ENCODE peak calls at places on chromosomes 1 and 21, in nine cellular contexts. J is A549; D is pancreas; U is aorta; L is cardiac muscle cell; I is PC-3; F is heart left ventricle; X is CD4-positive, alpha-beta memory T cell; P is OCI-LY7. T is an unnamed sample.

GRCh38 chr1:235888119-235888643 is 21.5 kb upstream of the LYST start:
- DNase-seq in J (no peak), D (no peak), U (no peak), L (no peak), I (no peak), F (no peak), X (peak; percentile 55), P (no peak), T (peak; percentile 1)

GRCh38 chr1:54861070-54861761 is 25.8 kb downstream of the DHCR24 start:
- DNase-seq in J (no peak), D (no peak), U (peak; percentile 13), L (peak; percentile 25), I (peak; percentile 55), F (no peak), X (no peak), P (peak; percentile 23), T (no peak)

GRCh38 chr21:43287111-43287973 is 118.5 kb downstream of the CRYAA start:
- DNase-seq in J (no peak), D (peak; percentile 5), U (no peak), L (no peak), I (peak; percentile 87), F (peak; percentile 5), X (no peak), P (no peak), T (no peak)

GRCh38 chr1:24486296-24487065 is 16.2 kb upstream of the RCAN3 start:
- DNase-seq in J (no peak), D (no peak), U (no peak), L (no peak), I (no peak), F (no peak), X (peak; percentile 73), P (peak; percentile 57), T (peak; percentile 38)

GRCh38 chr1:28322209-28322608 is 6.6 kb upstream of the MED18 start:
- DNase-seq in J (peak; percentile 59), D (peak; percentile 51), U (no peak), L (no peak), I (peak; percentile 10), F (no peak), X (no peak), P (no peak), T (no peak)

GRCh38 chr1:4519954-4520353 is 134.5 kb upstream of the AJAP1 start:
- DNase-seq in J (no peak), D (no peak), U (no peak), L (no peak), I (no peak), F (no peak), X (no peak), P (no peak), T (no peak)

GRCh38 chr1:55057956-55058298 is 18.6 kb downstream of the PCSK9 start:
- DNase-seq in J (no peak), D (no peak), U (peak; percentile 48), L (no peak), I (no peak), F (no peak), X (no peak), P (no peak), T (no peak)

GRCh38 chr1:22229374-22229773 is 86.5 kb upstream of the WNT4 start:
- DNase-seq in J (peak; percentile 64), D (peak; percentile 7), U (no peak), L (no peak), I (peak; percentile 87), F (no peak), X (no peak), P (no peak), T (no peak)

GRCh38 chr1:244144053-244144452 is 93.0 kb downstream of the ZBTB18 start:
- DNase-seq in J (no peak), D (no peak), U (no peak), L (no peak), I (no peak), F (no peak), X (no peak), P (no peak), T (no peak)

GRCh38 chr1:5370321-5370720 is 621.9 kb downstream of the NPHP4 start:
- DNase-seq in J (no peak), D (no peak), U (no peak), L (no peak), I (no peak), F (no peak), X (peak; percentile 4), P (no peak), T (no peak)

GRCh38 chr1:145981299-145981600 is 15.1 kb downstream of the TXNIP start:
- DNase-seq in J (no peak), D (no peak), U (no peak), L (no peak), I (no peak), F (no peak), X (no peak), P (no peak), T (no peak)
- H3K27ac ChIP-seq in J (no peak overlapping the region), D (peak overlapping the region; percentile 84), U (peak overlapping the region; percentile 61), L (peak overlapping the region; percentile 94), I (no peak overlapping the region), F (peak overlapping the region; percentile 94), X (peak overlapping the region; percentile 70), P (peak overlapping the region; percentile 1), T (peak overlapping the region; percentile 33)

GRCh38 chr1:29465755-29466154 is 229.4 kb downstream of the PTPRU start:
- DNase-seq in J (no peak), D (no peak), U (no peak), L (peak; percentile 77), I (peak; percentile 46), F (no peak), X (no peak), P (peak; percentile 10), T (no peak)
- H3K4me3 ChIP-seq in J (no peak overlapping the region), D (no peak overlapping the region), U (no peak overlapping the region), L (no peak overlapping the region), I (no peak overlapping the region), F (no peak overlapping the region), X (no peak overlapping the region), P (no peak overlapping the region), T (no peak overlapping the region)

GRCh38 chr1:172530000-172530399 is 3.0 kb upstream of the SUCO start:
- DNase-seq in J (no peak), D (no peak), U (no peak), L (no peak), I (peak; percentile 98), F (no peak), X (no peak), P (no peak), T (no peak)

GRCh38 chr1:172531846-172532699 is 877 bp upstream of the SUCO start:
- DNase-seq in J (peak; percentile 98), D (peak; percentile 77), U (peak; percentile 87), L (peak; percentile 96), I (peak; percentile 100), F (peak; percentile 91), X (peak; percentile 96), P (peak; percentile 96), T (peak; percentile 77)

GRCh38 chr1:172532700-172533510 is at the start of gene SUCO:
- DNase-seq in J (peak; percentile 99), D (peak; percentile 100), U (peak; percentile 100), L (peak; percentile 99), I (peak; percentile 100), F (peak; percentile 100), X (peak; percentile 100), P (peak; percentile 98), T (peak; percentile 99)

GRCh38 chr1:172529304-172529703 is 3.6 kb upstream of the SUCO start:
- DNase-seq in J (no peak), D (no peak), U (no peak), L (no peak), I (no peak), F (no peak), X (no peak), P (no peak), T (no peak)

GRCh38 chr1:172531412-172531811 is 1.5 kb upstream of the SUCO start:
- DNase-seq in J (no peak), D (no peak), U (no peak), L (no peak), I (peak; percentile 27), F (no peak), X (no peak), P (no peak), T (no peak)
- H3K27ac ChIP-seq in J (peak overlapping the region; percentile 84), D (peak overlapping the region; percentile 100), U (peak overlapping the region; percentile 84), L (no peak overlapping the region), I (no peak overlapping the region), F (peak overlapping the region; percentile 98), X (peak overlapping the region; percentile 99), P (no peak overlapping the region), T (peak overlapping the region; percentile 95)

GRCh38 chr1:220222939-220223338 is 49.3 kb downstream of the RAB3GAP2 start:
- DNase-seq in J (no peak), D (no peak), U (no peak), L (no peak), I (no peak), F (no peak), X (no peak), P (no peak), T (no peak)
- H3K4me3 ChIP-seq in J (no peak overlapping the region), D (no peak overlapping the region), U (no peak overlapping the region), L (no peak overlapping the region), I (no peak overlapping the region), F (no peak overlapping the region), X (no peak overlapping the region), P (no peak overlapping the region), T (no peak overlapping the region)

T was measured in effector memory CD4-positive, alpha-beta T cell.